ENCODE peak calls at places on chromosomes 6 and 20, in eight cellular contexts. One of them, this sample, is unnamed.

GRCh38 chr6:106117579-106117978 is 31.4 kb downstream of the PRDM1 start:
- DNase-seq in cardiac fibroblast: no peak
- DNase-seq in NCI-H460: no peak
- DNase-seq in NCI-H187: no peak
- DNase-seq in left lung: peak; percentile 41
- DNase-seq in stimulated activated CD4-positive, alpha-beta T cell treated with anti-CD3 and anti-CD28 coated beads, Interleukin-12 subunit alpha, Interleukin-12 subunit beta, amount 100 ng/mL, for 4 hours: peak; percentile 37
- DNase-seq in astrocyte: no peak
- DNase-seq in GM23338: no peak
- DNase-seq in this sample: no peak

GRCh38 chr6:5598123-5598522 is 336.8 kb downstream of the FARS2 start:
- DNase-seq in cardiac fibroblast: no peak
- DNase-seq in NCI-H460: no peak
- DNase-seq in NCI-H187: no peak
- DNase-seq in left lung: no peak
- DNase-seq in stimulated activated CD4-positive, alpha-beta T cell treated with anti-CD3 and anti-CD28 coated beads, Interleukin-12 subunit alpha, Interleukin-12 subunit beta, amount 100 ng/mL, for 4 hours: no peak
- DNase-seq in astrocyte: no peak
- DNase-seq in GM23338: no peak
- DNase-seq in this sample: no peak

GRCh38 chr20:44235702-44236101 is 11.4 kb upstream of the GDAP1L1 start:
- DNase-seq in cardiac fibroblast: no peak
- DNase-seq in NCI-H460: no peak
- DNase-seq in NCI-H187: no peak
- DNase-seq in left lung: no peak
- DNase-seq in stimulated activated CD4-positive, alpha-beta T cell treated with anti-CD3 and anti-CD28 coated beads, Interleukin-12 subunit alpha, Interleukin-12 subunit beta, amount 100 ng/mL, for 4 hours: no peak
- DNase-seq in astrocyte: no peak
- DNase-seq in GM23338: no peak
- DNase-seq in this sample: no peak

GRCh38 chr20:49724637-49725606 is 11.2 kb upstream of the B4GALT5 start:
- DNase-seq in cardiac fibroblast: peak; percentile 48
- DNase-seq in NCI-H460: no peak
- DNase-seq in NCI-H187: no peak
- DNase-seq in left lung: peak; percentile 47
- DNase-seq in stimulated activated CD4-positive, alpha-beta T cell treated with anti-CD3 and anti-CD28 coated beads, Interleukin-12 subunit alpha, Interleukin-12 subunit beta, amount 100 ng/mL, for 4 hours: no peak
- DNase-seq in astrocyte: peak; percentile 57
- DNase-seq in GM23338: no peak
- DNase-seq in this sample: peak; percentile 28

GRCh38 chr6:34056301-34056700 is 89.6 kb downstream of the GRM4 start:
- DNase-seq in cardiac fibroblast: peak; percentile 66
- DNase-seq in NCI-H460: peak; percentile 9
- DNase-seq in NCI-H187: peak; percentile 70
- DNase-seq in left lung: peak; percentile 64
- DNase-seq in stimulated activated CD4-positive, alpha-beta T cell treated with anti-CD3 and anti-CD28 coated beads, Interleukin-12 subunit alpha, Interleukin-12 subunit beta, amount 100 ng/mL, for 4 hours: no peak
- DNase-seq in astrocyte: no peak
- DNase-seq in GM23338: peak; percentile 91
- DNase-seq in this sample: no peak

GRCh38 chr6:45741437-45742166 is 274.1 kb downstream of the CLIC5 start:
- DNase-seq in cardiac fibroblast: no peak
- DNase-seq in NCI-H460: no peak
- DNase-seq in NCI-H187: no peak
- DNase-seq in left lung: peak; percentile 40
- DNase-seq in stimulated activated CD4-positive, alpha-beta T cell treated with anti-CD3 and anti-CD28 coated beads, Interleukin-12 subunit alpha, Interleukin-12 subunit beta, amount 100 ng/mL, for 4 hours: no peak
- DNase-seq in astrocyte: peak; percentile 22
- DNase-seq in GM23338: no peak
- DNase-seq in this sample: no peak

GRCh38 chr6:11496152-11497060 is 41.1 kb upstream of the TMEM170B start:
- DNase-seq in cardiac fibroblast: peak; percentile 93
- DNase-seq in NCI-H460: peak; percentile 83
- DNase-seq in NCI-H187: no peak
- DNase-seq in left lung: peak; percentile 56
- DNase-seq in stimulated activated CD4-positive, alpha-beta T cell treated with anti-CD3 and anti-CD28 coated beads, Interleukin-12 subunit alpha, Interleukin-12 subunit beta, amount 100 ng/mL, for 4 hours: peak; percentile 46
- DNase-seq in astrocyte: peak; percentile 49
- DNase-seq in GM23338: peak; percentile 84
- DNase-seq in this sample: peak; percentile 68

GRCh38 chr6:105898286-105898685 is 187.8 kb upstream of the PRDM1 start:
- DNase-seq in cardiac fibroblast: peak; percentile 38
- DNase-seq in NCI-H460: no peak
- DNase-seq in NCI-H187: no peak
- DNase-seq in left lung: no peak
- DNase-seq in stimulated activated CD4-positive, alpha-beta T cell treated with anti-CD3 and anti-CD28 coated beads, Interleukin-12 subunit alpha, Interleukin-12 subunit beta, amount 100 ng/mL, for 4 hours: no peak
- DNase-seq in astrocyte: peak; percentile 93
- DNase-seq in GM23338: no peak
- DNase-seq in this sample: no peak

GRCh38 chr6:47414517-47415167 is 62.9 kb upstream of the CD2AP start:
- DNase-seq in cardiac fibroblast: peak; percentile 52
- DNase-seq in NCI-H460: peak; percentile 1
- DNase-seq in NCI-H187: no peak
- DNase-seq in left lung: no peak
- DNase-seq in stimulated activated CD4-positive, alpha-beta T cell treated with anti-CD3 and anti-CD28 coated beads, Interleukin-12 subunit alpha, Interleukin-12 subunit beta, amount 100 ng/mL, for 4 hours: no peak
- DNase-seq in astrocyte: peak; percentile 61
- DNase-seq in GM23338: peak; percentile 15
- DNase-seq in this sample: peak; percentile 2

GRCh38 chr6:150033197-150033771 is 8.0 kb upstream of the RAET1L start:
- DNase-seq in cardiac fibroblast: peak; percentile 30
- DNase-seq in NCI-H460: no peak
- DNase-seq in NCI-H187: no peak
- DNase-seq in left lung: no peak
- DNase-seq in stimulated activated CD4-positive, alpha-beta T cell treated with anti-CD3 and anti-CD28 coated beads, Interleukin-12 subunit alpha, Interleukin-12 subunit beta, amount 100 ng/mL, for 4 hours: no peak
- DNase-seq in astrocyte: no peak
- DNase-seq in GM23338: no peak
- DNase-seq in this sample: no peak

GRCh38 chr6:137707590-137708360 is 159.3 kb upstream of the TNFAIP3 start:
- DNase-seq in cardiac fibroblast: peak; percentile 93
- DNase-seq in NCI-H460: peak; percentile 90
- DNase-seq in NCI-H187: no peak
- DNase-seq in left lung: peak; percentile 71
- DNase-seq in stimulated activated CD4-positive, alpha-beta T cell treated with anti-CD3 and anti-CD28 coated beads, Interleukin-12 subunit alpha, Interleukin-12 subunit beta, amount 100 ng/mL, for 4 hours: peak; percentile 46
- DNase-seq in astrocyte: peak; percentile 79
- DNase-seq in GM23338: peak; percentile 80
- DNase-seq in this sample: peak; percentile 40

GRCh38 chr20:32034581-32035397 is 17.3 kb upstream of the HCK start:
- DNase-seq in cardiac fibroblast: peak; percentile 18
- DNase-seq in NCI-H460: no peak
- DNase-seq in NCI-H187: no peak
- DNase-seq in left lung: peak; percentile 44
- DNase-seq in stimulated activated CD4-positive, alpha-beta T cell treated with anti-CD3 and anti-CD28 coated beads, Interleukin-12 subunit alpha, Interleukin-12 subunit beta, amount 100 ng/mL, for 4 hours: no peak
- DNase-seq in astrocyte: no peak
- DNase-seq in GM23338: peak; percentile 48
- DNase-seq in this sample: no peak

GRCh38 chr6:72524011-72524645 is 97.7 kb upstream of the KCNQ5 start:
- DNase-seq in cardiac fibroblast: no peak
- DNase-seq in NCI-H460: no peak
- DNase-seq in NCI-H187: peak; percentile 49
- DNase-seq in left lung: no peak
- DNase-seq in stimulated activated CD4-positive, alpha-beta T cell treated with anti-CD3 and anti-CD28 coated beads, Interleukin-12 subunit alpha, Interleukin-12 subunit beta, amount 100 ng/mL, for 4 hours: no peak
- DNase-seq in astrocyte: no peak
- DNase-seq in GM23338: no peak
- DNase-seq in this sample: no peak